ENCODE peak calls at places on chromosome 22, in five cellular contexts. I is sigmoid colon, L is breast epithelium, F is tibial nerve, N is suprapubic skin. H is an unnamed sample. For H3K4me1, the result is how much of the 10 kb centered on the place peaks cover.

GRCh38 chr22:49887074-49887471 is 31.2 kb downstream of the ALG12 start:
- DNase-seq in I (no peak), L (no peak), F (no peak), N (no peak), H (no peak)

GRCh38 chr22:19448739-19449421 is 1.4 kb upstream of the C22orf39 start:
- DNase-seq in I (no peak), L (no peak), F (no peak), N (no peak), H (no peak)

GRCh38 chr22:20272174-20272573 is 4.1 kb upstream of the RTN4R start:
- DNase-seq in I (no peak), L (no peak), F (no peak), N (no peak), H (no peak)

GRCh38 chr22:19914201-19914943 is 27.2 kb upstream of the COMT start:
- DNase-seq in I (no peak), L (no peak), F (no peak), N (no peak), H (no peak)

GRCh38 chr22:49983148-49984042 is 22.8 kb downstream of the PIM3 start:
- DNase-seq in I (no peak), L (peak), F (no peak), N (peak), H (no peak)

GRCh38 chr22:32745251-32745995 is 56.1 kb upstream of the TIMP3 start:
- DNase-seq in I (peak), L (no peak), F (peak), N (peak), H (no peak)

GRCh38 chr22:50009765-50010675 is 2.5 kb downstream of the IL17REL start:
- DNase-seq in I (peak), L (peak), F (no peak), N (peak), H (no peak)

GRCh38 chr22:37331811-37332536 is 49.7 kb downstream of the CYTH4 start:
- DNase-seq in I (no peak), L (no peak), F (no peak), N (no peak), H (no peak)

GRCh38 chr22:29623553-29624169 is 20.2 kb downstream of the NF2 start:
- DNase-seq in I (no peak), L (no peak), F (no peak), N (no peak), H (no peak)

DNA sequence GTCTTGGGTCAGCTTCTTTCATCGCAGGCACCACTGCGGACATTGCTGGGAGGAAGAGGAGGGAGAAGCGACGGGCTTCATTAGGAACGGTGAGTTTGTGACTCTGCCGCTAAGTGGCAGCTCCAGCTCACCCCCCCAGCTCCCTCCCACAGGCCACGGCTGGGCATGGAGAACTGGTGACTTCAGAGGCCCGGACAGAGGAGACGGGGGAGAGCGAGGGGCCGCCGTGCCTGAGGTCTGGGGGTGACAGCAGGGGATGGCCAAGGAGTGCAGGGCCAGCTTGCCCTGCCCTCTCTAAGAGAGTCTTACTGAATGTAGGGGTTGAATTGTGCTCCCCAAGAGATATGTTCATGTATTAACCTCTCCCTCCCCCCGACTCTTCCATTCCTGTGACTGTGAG is 13.9 kb upstream of the NFAM1 start:
- DNase-seq in I (peak), L (no peak), F (no peak), N (no peak), H (no peak)
- TF ChIP-seq POLR2A in I (no peak), L (no peak), F (no peak), N (no peak), H (no peak)

GRCh38 chr22:23213581-23214341 is 33.5 kb downstream of the BCR start:
- DNase-seq in I (no peak), L (no peak), F (no peak), N (no peak), H (no peak)
- H3K4me1 ChIP-seq in I (half or more), L (under half), F (half or more), N (under half), H (under half)

DNA sequence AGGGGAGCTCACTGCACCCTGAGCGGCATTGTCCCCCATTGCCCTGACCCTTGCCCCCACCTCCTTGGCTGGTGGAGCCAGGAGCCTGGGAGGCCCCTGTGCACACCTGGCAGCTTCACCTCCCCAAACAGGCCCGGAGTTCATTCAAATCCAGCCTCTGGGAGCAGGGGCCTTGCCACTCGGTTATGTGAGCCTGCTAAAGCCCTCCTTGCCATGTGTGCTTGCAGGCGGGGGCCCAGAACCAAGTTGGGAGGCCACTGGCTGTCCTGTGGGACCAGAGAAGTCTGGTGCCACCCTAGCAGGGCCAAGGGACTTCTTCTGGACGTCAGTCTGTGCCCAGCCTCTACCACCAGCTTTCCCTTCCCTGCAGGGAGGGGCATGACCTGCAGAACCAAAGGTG is 48.9 kb downstream of the NFAM1 start:
- DNase-seq in I (no peak), L (no peak), F (no peak), N (no peak), H (no peak)
- TF ChIP-seq CTCF in I (no peak), L (no peak), F (no peak), N (no peak), H (no peak)

GRCh38 chr22:42857845-42858481 is 890 bp upstream of the ARFGAP3 start:
- DNase-seq in I (no peak), L (no peak), F (no peak), N (no peak), H (peak)

GRCh38 chr22:42856865-42857704 is at the start of gene ARFGAP3:
- DNase-seq in I (peak), L (peak), F (peak), N (peak), H (peak)

GRCh38 chr22:42855211-42855610 is 1.9 kb downstream of the ARFGAP3 start:
- DNase-seq in I (no peak), L (no peak), F (no peak), N (no peak), H (no peak)

GRCh38 chr22:42855726-42856125 is 1.3 kb downstream of the ARFGAP3 start:
- DNase-seq in I (no peak), L (no peak), F (no peak), N (no peak), H (no peak)

DNA sequence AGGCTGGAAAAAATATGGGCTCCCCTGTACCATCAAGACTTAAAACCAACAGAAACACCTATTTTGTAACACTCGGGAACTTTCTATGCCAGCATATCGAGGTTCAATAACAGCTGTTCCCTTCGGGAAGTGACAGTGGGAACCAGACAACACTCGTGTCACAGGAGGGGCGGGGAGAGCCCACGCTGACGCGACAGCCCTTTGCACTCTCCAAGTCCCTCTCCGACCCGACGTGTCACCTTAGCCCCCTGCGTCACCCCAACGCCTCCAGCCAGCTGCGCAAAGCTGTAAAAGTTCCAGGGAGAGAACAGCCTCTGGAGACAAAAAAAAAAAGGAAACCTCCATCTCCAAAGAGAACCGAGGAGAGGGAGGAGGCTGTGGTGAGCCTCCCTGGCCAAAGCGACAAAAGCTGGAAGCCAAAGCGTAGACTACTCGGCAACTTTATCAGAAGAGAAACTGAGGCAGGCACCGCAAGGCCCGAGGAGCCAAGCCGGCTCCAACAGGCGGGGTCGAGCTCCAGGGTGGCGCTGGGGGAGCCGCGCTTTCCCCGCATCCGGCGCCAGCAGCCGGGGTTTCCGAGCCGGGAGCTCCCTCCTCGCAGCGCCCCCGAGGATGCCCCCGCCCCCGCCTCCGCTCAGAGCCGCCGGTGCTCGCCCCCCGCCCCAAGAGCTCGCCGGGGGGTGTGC is 751 bp downstream of the ARFGAP3 start:
- DNase-seq in I (peak), L (no peak), F (peak), N (no peak), H (peak)
- TF ChIP-seq POLR2A in I (no peak), L (no peak), F (no peak), N (no peak), H (no peak)

DNA sequence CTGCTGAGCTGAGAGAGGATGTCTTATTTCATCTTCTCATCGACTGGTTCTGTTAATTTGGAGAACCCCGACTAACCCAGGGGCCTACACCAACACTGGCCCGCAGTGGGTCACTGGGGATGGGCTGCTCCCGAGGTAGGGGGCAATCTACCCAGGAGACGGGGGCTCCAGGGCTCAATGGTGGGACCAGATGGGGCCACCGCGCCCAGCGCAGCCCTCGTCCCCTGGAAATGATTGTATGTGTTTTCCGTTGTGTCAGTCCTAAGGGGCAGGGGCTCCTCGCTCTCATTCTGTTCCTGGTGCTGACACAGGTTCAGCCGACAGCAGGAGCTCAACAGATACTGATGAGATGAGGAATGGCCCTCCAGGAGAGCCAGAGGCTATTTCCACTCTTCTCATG is 20.7 kb downstream of the A4GALT start:
- DNase-seq in I (no peak), L (no peak), F (no peak), N (no peak), H (no peak)
- H3K4me1 ChIP-seq in I (half or more), L (under half), F (half or more), N (half or more), H (under half)

GRCh38 chr22:27488456-27489224 is 312.9 kb downstream of the MN1 start:
- DNase-seq in I (no peak), L (no peak), F (no peak), N (no peak), H (no peak)
- TF ChIP-seq CTCF in I (no peak), L (no peak), F (no peak), N (no peak), H (no peak)

DNA sequence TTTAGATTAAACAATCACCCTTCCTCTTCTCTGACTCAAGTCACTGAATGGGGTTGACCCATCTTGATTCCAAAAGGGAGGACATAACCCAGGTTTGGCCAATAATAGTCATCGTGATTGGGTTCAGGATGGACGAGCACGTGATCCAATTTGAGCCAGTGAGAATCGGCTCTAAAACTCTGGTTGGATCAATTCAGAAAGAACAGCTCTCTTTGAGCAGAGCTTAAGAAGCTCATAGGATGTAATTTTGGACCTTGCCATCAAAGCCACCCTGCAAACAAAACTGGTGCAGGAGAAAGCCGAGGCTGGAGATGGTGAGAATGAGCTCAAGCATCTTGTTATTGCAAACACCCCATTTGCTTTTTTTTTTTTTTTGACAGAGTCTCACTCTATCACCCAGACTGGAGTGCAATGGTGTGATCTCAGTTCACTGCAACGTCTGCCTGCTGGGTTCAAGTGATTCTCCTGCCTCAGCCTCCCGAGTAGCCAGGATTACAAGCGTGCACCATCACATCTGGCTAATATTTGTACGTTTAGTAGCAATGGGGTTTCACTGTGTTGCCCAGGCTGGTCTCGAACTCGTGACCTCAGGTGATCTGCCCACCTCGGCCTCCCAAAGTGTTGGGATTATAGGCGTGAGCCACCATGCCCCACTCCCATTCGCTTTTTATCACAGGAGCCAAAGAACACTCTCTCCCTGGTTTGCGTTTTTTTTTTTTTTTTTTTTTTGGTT is 13.9 kb upstream of the MIAT start:
- DNase-seq in I (no peak), L (no peak), F (no peak), N (no peak), H (no peak)
- TF ChIP-seq POLR2A in I (no peak), L (no peak), F (no peak), N (no peak), H (no peak)

GRCh38 chr22:23908561-23909205 is 14.5 kb downstream of the MIF start:
- DNase-seq in I (no peak), L (no peak), F (no peak), N (no peak), H (no peak)

GRCh38 chr22:23912293-23912903 is 18.2 kb downstream of the MIF start:
- DNase-seq in I (no peak), L (no peak), F (no peak), N (no peak), H (no peak)

GRCh38 chr22:23909258-23909898 is 15.2 kb downstream of the MIF start:
- DNase-seq in I (no peak), L (no peak), F (no peak), N (no peak), H (peak)

GRCh38 chr22:23911318-23911980 is 17.3 kb downstream of the MIF start:
- DNase-seq in I (no peak), L (no peak), F (no peak), N (no peak), H (no peak)

DNA sequence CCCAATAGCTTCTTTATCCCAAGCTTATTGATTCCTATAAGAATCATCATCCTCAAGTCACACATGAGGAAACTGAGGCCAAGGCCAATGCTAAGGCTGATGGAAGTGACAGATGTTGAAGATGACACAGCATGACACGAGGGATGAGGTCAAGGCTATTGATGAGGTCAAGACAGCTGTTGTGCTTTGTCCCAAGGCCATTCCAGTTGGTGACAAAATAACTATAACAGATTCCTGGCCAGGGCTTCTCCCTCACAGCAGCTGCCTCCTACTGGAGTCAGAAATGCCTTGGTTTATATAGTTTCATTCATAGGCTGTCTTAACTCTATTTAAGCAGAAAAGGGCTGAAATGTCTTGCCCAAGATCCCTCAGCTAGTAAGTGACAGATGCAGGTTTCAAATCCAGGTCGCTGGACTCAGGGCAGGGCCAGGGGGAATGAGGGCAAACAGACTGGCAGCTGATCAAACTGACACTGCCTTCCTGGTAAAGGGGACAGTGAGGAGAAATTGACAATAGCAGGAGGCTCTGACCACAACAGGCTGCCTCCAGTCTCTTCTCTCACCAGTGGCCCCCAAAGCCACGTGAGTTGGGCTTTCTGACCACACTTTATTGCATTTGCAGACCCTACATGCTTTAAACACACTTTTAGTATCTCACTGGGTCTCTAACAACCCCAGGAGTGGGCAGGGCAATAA is 16.5 kb downstream of the MIF start:
- DNase-seq in I (no peak), L (no peak), F (no peak), N (peak), H (peak)
- H3K4me1 ChIP-seq in I (under half), L (under half), F (under half), N (under half), H (under half)

DNA sequence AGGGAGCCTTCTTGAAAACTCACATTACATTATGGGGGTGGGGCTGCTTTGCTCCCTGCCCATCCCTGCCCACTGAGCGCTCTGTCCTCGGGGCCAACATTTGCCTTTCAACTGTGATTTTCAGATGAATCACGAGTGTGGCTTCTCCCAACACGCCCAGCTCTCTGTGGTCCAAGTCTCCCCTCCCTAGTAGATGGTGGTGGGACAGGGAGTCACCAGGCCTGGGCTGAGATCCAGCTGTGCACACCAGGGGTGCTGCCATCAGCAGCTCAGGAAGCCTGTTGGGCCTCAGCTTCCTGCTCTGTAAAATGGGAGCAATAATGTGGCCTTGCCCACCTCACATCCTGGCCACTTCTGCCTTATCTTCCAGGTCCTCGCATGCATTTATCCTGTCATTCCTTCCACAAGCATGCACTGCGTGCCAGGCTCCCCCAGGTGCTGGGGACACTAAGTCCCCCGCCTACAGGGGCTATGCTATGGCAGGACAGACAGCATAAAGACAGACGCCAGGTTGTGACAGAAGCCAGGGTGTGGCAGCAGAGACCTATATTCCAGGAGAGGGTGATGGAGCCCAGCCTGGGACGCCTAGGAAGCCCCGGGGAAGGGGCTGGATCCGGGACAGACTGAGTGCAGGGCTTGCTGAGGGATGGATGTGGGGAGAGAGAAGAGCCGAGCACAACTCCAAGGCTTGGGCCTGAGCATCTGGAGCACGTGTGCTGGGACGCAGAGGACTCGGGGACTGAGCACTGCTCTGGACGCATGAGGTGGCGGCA is 30.5 kb downstream of the NFAM1 start:
- DNase-seq in I (no peak), L (no peak), F (no peak), N (no peak), H (no peak)
- TF ChIP-seq CTCF in I (no peak), L (no peak), F (no peak), N (no peak), H (no peak)